ENCODE peak calls at places on chromosomes 16 and 17, in seven cellular contexts. V, O, B, G, N, A and Y are unnamed samples.

GRCh38 chr16:82761236-82761635 is 134.5 kb downstream of the CDH13 start:
- DNase-seq in G (peak), V (peak), O (peak), A (peak), N (peak), B (peak), Y (peak)

GRCh38 chr17:56765449-56765848 is 68.3 kb downstream of the C17orf67 start:
- DNase-seq in V (no peak), A (no peak), B (no peak), O (no peak), N (no peak), G (no peak), Y (no peak)

GRCh38 chr16:80198265-80198994 is 342.4 kb upstream of the DYNLRB2 start:
- DNase-seq in A (no peak), N (no peak), B (no peak), O (peak), G (peak), V (no peak), Y (no peak)

GRCh38 chr16:1283296-1283695 is 26.1 kb upstream of the UBE2I start:
- DNase-seq in A (no peak), V (no peak), B (no peak), O (no peak), N (no peak), G (no peak), Y (no peak)

GRCh38 chr17:81379523-81379942 is 15.7 kb upstream of the BAHCC1 start:
- DNase-seq in G (no peak), B (no peak), V (no peak), N (no peak), A (no peak), O (peak), Y (no peak)

GRCh38 chr16:57704011-57704904 is 9.7 kb downstream of the DRC7 start:
- DNase-seq in V (no peak), B (no peak), A (no peak), G (no peak), O (no peak), N (no peak), Y (no peak)

GRCh38 chr17:63956296-63956920 is 16.3 kb downstream of the SCN4A start:
- DNase-seq in V (peak), G (peak), N (no peak), O (no peak), B (no peak), A (peak), Y (peak)

GRCh38 chr16:31267332-31268032 is 7.7 kb downstream of the ITGAM start:
- DNase-seq in V (no peak), B (no peak), N (no peak), O (peak), G (no peak), A (no peak), Y (no peak)

GRCh38 chr16:76579277-76579676 is 302.1 kb downstream of the CNTNAP4 start:
- DNase-seq in G (no peak), B (no peak), N (no peak), V (no peak), O (no peak), A (no peak), Y (no peak)

GRCh38 chr17:72388765-72389473 is 268.1 kb downstream of the SOX9 start:
- DNase-seq in A (peak), B (no peak), V (no peak), N (no peak), G (peak), O (peak), Y (no peak)

GRCh38 chr17:80219777-80220708 is at the start of the genes SGSH and SLC26A11:
- DNase-seq in G (peak), O (peak), A (peak), B (peak), N (peak), V (peak), Y (peak)

DNA sequence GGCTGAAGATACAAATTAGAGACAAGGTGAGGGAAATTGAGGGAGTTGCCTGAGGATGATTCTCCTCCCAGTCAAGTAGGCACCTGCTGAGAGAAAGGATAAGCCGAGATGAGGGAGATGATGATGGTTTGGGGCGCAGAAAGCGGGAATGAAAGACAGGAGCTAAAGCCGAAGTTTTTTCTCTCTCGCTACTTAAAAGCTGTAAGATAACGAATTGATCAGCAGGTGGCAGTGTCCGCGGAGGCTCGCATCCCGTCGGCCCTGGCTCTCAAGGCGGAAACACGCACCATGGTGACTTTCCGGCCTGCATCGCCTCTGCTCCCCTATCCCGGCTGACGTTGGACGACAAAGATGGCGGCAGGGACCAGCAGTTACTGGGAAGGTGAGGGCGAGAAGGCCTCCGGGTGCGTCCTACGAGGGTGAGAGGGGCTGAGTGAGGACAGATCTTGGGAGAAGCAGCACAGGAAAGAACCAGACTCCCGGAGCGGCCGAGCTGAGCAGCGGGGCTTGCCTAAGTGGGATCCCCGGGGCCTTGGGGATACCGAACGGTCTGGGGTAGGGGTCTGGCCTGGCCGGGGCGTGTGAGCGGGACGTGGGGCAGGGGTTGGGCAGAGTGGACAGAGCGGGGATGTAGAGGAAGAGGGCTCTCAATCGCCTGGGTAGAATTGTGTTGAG is at the start of gene GOSR1:
- DNase-seq in B (peak), A (peak), O (peak), V (peak), N (peak), G (peak), Y (peak)
- TF ChIP-seq CTCF in B (peak), A (peak), O (peak), V (peak), N (peak), G (peak), Y (peak)

GRCh38 chr17:51598824-51599223 is 338.5 kb downstream of the UTP18 start:
- DNase-seq in N (no peak), B (no peak), G (no peak), A (no peak), V (no peak), O (no peak), Y (no peak)
- H3K4me3 ChIP-seq in N (no peak), B (no peak), G (no peak), A (no peak), V (no peak), O (no peak), Y (no peak)

GRCh38 chr17:51054748-51055147 is 65.9 kb downstream of the SPAG9 start:
- DNase-seq in G (no peak), B (no peak), A (no peak), V (no peak), O (no peak), N (no peak), Y (no peak)
- TF ChIP-seq CTCF in G (no peak), B (no peak), A (no peak), V (no peak), O (no peak), N (no peak), Y (no peak)

DNA sequence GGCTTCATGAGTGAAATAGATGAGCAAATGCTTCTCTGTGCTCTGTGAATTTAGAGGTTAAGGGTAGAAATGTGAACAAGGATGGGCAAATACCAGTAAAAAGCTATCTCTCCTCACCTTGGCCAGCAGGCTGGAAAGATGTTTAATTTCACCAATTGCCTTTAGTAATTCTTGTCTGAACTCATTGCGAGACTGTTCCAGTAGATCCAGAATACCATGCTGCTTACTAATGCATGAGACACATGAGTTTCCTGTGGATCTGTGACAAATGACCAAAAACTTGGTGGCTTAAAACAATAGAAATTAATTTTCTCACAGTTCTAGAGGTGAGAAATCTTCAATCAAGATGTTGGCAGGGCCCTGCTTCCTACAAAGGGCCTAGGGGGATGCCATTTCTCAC is 9.3 kb upstream of the ZNF624 start:
- DNase-seq in N (no peak), A (no peak), V (no peak), B (no peak), G (no peak), O (peak), Y (no peak)
- H3K4me3 ChIP-seq in N (no peak), A (no peak), V (no peak), B (no peak), G (no peak), O (no peak), Y (no peak)